ENCODE peak calls at places on chromosomes 11 and 22, in nine cellular contexts. W is HTR-8/SVneo; E is anterior cingulate cortex; V is endothelial cell of umbilical vein; R is stimulated activated effector memory CD8-positive, alpha-beta T cell treated with anti-CD3 and anti-CD28 coated beads, Interleukin-12 subunit alpha, Interleukin-12 subunit beta, amount 100 ng/mL, for 72 hours; Z is NCI-H1930; M is activated naive CD4-positive, alpha-beta T cell; O is COR-L47; L is fibroblast of the aortic adventitia. C is an unnamed sample.

GRCh38 chr11:65964906-65965305 is 3.4 kb downstream of the SART1 start:
- DNase-seq in M (no peak), R (no peak), W (no peak), Z (no peak), L (no peak), V (no peak), E (no peak), O (no peak), C (no peak)

GRCh38 chr11:4589024-4589423 is 4.8 kb upstream of the OR52I1 start:
- DNase-seq in W (no peak), Z (no peak), O (no peak), M (no peak), V (no peak), E (no peak), L (no peak), R (no peak), C (no peak)

GRCh38 chr11:124075841-124076571 is 34.9 kb upstream of the OR10G7 start:
- DNase-seq in O (peak), L (no peak), M (no peak), V (peak), Z (no peak), R (no peak), W (no peak), E (peak), C (peak)

GRCh38 chr11:122170815-122171475 is 54.9 kb upstream of the BLID start:
- DNase-seq in E (no peak), R (no peak), V (peak), Z (no peak), O (no peak), W (no peak), M (no peak), L (peak), C (peak)

GRCh38 chr22:31332886-31333285 is 13.3 kb downstream of the PATZ1 start:
- DNase-seq in V (no peak), Z (no peak), O (no peak), M (no peak), E (no peak), R (no peak), L (no peak), W (no peak), C (peak)

GRCh38 chr22:45212306-45212709 is 28.4 kb downstream of the KIAA0930 start:
- DNase-seq in R (no peak), O (peak), L (peak), V (peak), Z (no peak), W (peak), M (no peak), E (peak), C (peak)

GRCh38 chr11:119671561-119672015 is 57.4 kb downstream of the NECTIN1 start:
- DNase-seq in E (peak), Z (no peak), W (no peak), O (no peak), V (peak), M (no peak), R (no peak), L (peak), C (no peak)

GRCh38 chr11:58394195-58394594 is 12.5 kb downstream of the OR5B3 start:
- DNase-seq in R (no peak), V (peak), O (no peak), M (no peak), L (peak), W (peak), Z (no peak), E (no peak), C (peak)

GRCh38 chr11:24697722-24698121 is 200.9 kb downstream of the LUZP2 start:
- DNase-seq in E (no peak), L (peak), M (no peak), R (no peak), V (peak), O (no peak), Z (no peak), W (no peak), C (peak)

GRCh38 chr11:94147433-94147845 is 18.8 kb downstream of the PANX1 start:
- DNase-seq in O (no peak), L (no peak), R (no peak), E (no peak), M (no peak), V (no peak), W (no peak), Z (no peak), C (no peak)

GRCh38 chr11:116895053-116895757 is 57.8 kb upstream of the APOA1 start:
- DNase-seq in O (no peak), W (peak), V (peak), R (no peak), E (no peak), Z (no peak), L (no peak), M (no peak), C (no peak)

GRCh38 chr11:67252831-67253239 is 13.4 kb upstream of the GRK2 start:
- DNase-seq in W (no peak), Z (no peak), E (no peak), L (peak), V (peak), M (peak), R (no peak), O (no peak), C (peak)

GRCh38 chr11:71495286-71496090 is 31.6 kb upstream of the KRTAP5-7 start:
- DNase-seq in Z (no peak), M (no peak), L (no peak), W (no peak), R (no peak), V (no peak), E (no peak), O (no peak), C (no peak)

GRCh38 chr22:46055176-46055850 is 78.4 kb upstream of the WNT7B start:
- DNase-seq in R (no peak), O (no peak), Z (no peak), E (no peak), M (no peak), L (peak), V (peak), W (no peak), C (no peak)

GRCh38 chr11:132556316-132556715 is 976.0 kb downstream of the OPCML start:
- DNase-seq in L (no peak), E (no peak), R (no peak), O (no peak), W (no peak), M (no peak), Z (no peak), V (no peak), C (no peak)

GRCh38 chr11:35354644-35355043 is 64.7 kb downstream of the SLC1A2 start:
- DNase-seq in M (no peak), L (no peak), O (no peak), E (no peak), V (no peak), W (no peak), Z (no peak), R (no peak), C (no peak)

GRCh38 chr11:128342511-128343133 is 244.7 kb downstream of the ETS1 start:
- DNase-seq in L (peak), M (no peak), Z (no peak), E (no peak), O (peak), R (peak), W (no peak), V (peak), C (peak)

GRCh38 chr11:20672575-20672974 is 3.2 kb downstream of the NELL1 start:
- DNase-seq in E (no peak), O (peak), V (peak), W (no peak), Z (peak), M (no peak), R (no peak), L (peak), C (peak)

GRCh38 chr22:46934746-46935491 is 172.5 kb downstream of the TBC1D22A start:
- DNase-seq in O (no peak), Z (no peak), E (no peak), L (peak), M (no peak), W (peak), V (peak), R (no peak), C (peak)

GRCh38 chr22:49724893-49725489 is 102.7 kb downstream of the BRD1 start:
- DNase-seq in M (peak), Z (peak), O (peak), L (no peak), W (peak), V (peak), E (peak), R (peak), C (peak)

GRCh38 chr11:86696004-86696403 is 23.6 kb upstream of the ME3 start:
- DNase-seq in L (peak), E (no peak), V (peak), M (no peak), O (no peak), R (no peak), W (peak), Z (no peak), C (peak)

GRCh38 chr22:47204002-47204979 is 441.8 kb downstream of the TBC1D22A start:
- DNase-seq in L (no peak), V (no peak), Z (no peak), R (no peak), O (no peak), M (no peak), E (no peak), W (no peak), C (no peak)

GRCh38 chr11:9568161-9568853 is 5.2 kb upstream of the WEE1 start:
- DNase-seq in O (no peak), V (no peak), Z (no peak), M (no peak), R (no peak), E (no peak), L (peak), W (no peak), C (no peak)

GRCh38 chr11:90846628-90847027 is 623.8 kb upstream of the CHORDC1 start:
- DNase-seq in E (no peak), V (no peak), Z (no peak), W (no peak), O (no peak), M (no peak), R (no peak), L (no peak), C (no peak)

GRCh38 chr11:20275987-20276660 is 87.4 kb upstream of the HTATIP2 start:
- DNase-seq in E (no peak), Z (no peak), O (no peak), M (no peak), V (no peak), W (no peak), L (no peak), R (no peak), C (peak)

GRCh38 chr11:76577199-76577920 is 93.2 kb downstream of the LRRC32 start:
- DNase-seq in L (peak), R (no peak), W (peak), V (peak), M (no peak), O (no peak), Z (no peak), E (no peak), C (peak)

GRCh38 chr11:36261094-36261493 is 28.1 kb downstream of the COMMD9 start:
- DNase-seq in L (no peak), Z (no peak), V (no peak), O (no peak), R (no peak), W (no peak), M (no peak), E (no peak), C (no peak)

GRCh38 chr11:61027141-61027840 is 55.8 kb downstream of the CD6 start:
- DNase-seq in L (no peak), Z (no peak), W (no peak), M (peak), O (no peak), E (no peak), R (no peak), V (no peak), C (no peak)

GRCh38 chr22:43507235-43507634 is 95.4 kb downstream of the MPPED1 start:
- DNase-seq in Z (no peak), V (no peak), M (no peak), R (no peak), W (no peak), L (no peak), E (no peak), O (no peak), C (no peak)

GRCh38 chr11:47507868-47508594 is 44.9 kb downstream of the CELF1 start:
- DNase-seq in L (no peak), M (no peak), V (no peak), Z (no peak), W (no peak), O (no peak), E (no peak), R (no peak), C (no peak)

GRCh38 chr11:69189059-69189458 is 33.3 kb downstream of the SMIM38 start:
- DNase-seq in R (no peak), E (no peak), O (no peak), L (no peak), W (no peak), V (no peak), M (no peak), Z (no peak), C (no peak)

GRCh38 chr22:30838111-30838510 is 130.5 kb downstream of the MORC2 start:
- DNase-seq in E (no peak), W (no peak), R (no peak), L (peak), V (no peak), M (no peak), O (no peak), Z (no peak), C (no peak)

GRCh38 chr11:45881708-45882368 is 3.6 kb upstream of the MAPK8IP1 start:
- DNase-seq in L (no peak), M (no peak), O (peak), Z (no peak), R (no peak), W (no peak), V (no peak), E (no peak), C (peak)

GRCh38 chr11:58926695-58927094 is 12.6 kb upstream of the GLYATL1 start:
- DNase-seq in Z (no peak), M (no peak), R (no peak), L (peak), V (no peak), E (no peak), O (no peak), W (no peak), C (peak)

GRCh38 chr22:20424553-20424936 is 13.1 kb downstream of the SCARF2 start:
- DNase-seq in L (no peak), W (no peak), E (no peak), R (no peak), O (no peak), Z (no peak), V (no peak), M (no peak), C (no peak)